ENCODE peak calls at places on chromosomes 13 and 19, in five cellular contexts. H is heart right ventricle, C is GM23248, O is body of pancreas, K is uterus. M is an unnamed sample.
A peak's percentile ranks its signal among the peaks of the same experiment; 100 is the strongest.

GRCh38 chr19:36420961-36421748 is 2.7 kb upstream of the ZFP82 start:
- DNase-seq in H (peak; percentile 54), C (peak; percentile 70), O (peak; percentile 13), K (peak; percentile 17), M (no peak)

GRCh38 chr13:42354246-42355117 is 82.5 kb downstream of the AKAP11 start:
- DNase-seq in H (no peak), C (peak; percentile 69), O (no peak), K (no peak), M (peak; percentile 16)

GRCh38 chr13:107275945-107276614 is 708.1 kb upstream of the ARGLU1 start:
- DNase-seq in H (no peak), C (peak; percentile 48), O (no peak), K (no peak), M (no peak)

GRCh38 chr13:79775830-79776229 is 294.9 kb downstream of the NDFIP2 start:
- DNase-seq in H (no peak), C (peak; percentile 78), O (peak; percentile 47), K (no peak), M (peak; percentile 90)

GRCh38 chr19:7863157-7863970 is 10.8 kb downstream of the PRR36 start:
- DNase-seq in H (no peak), C (no peak), O (no peak), K (no peak), M (no peak)

GRCh38 chr19:56348289-56348877 is 33.7 kb upstream of the ZSCAN5A start:
- DNase-seq in H (no peak), C (peak; percentile 39), O (no peak), K (no peak), M (no peak)

GRCh38 chr19:50280074-50280473 is 49.1 kb downstream of the KCNC3 start:
- DNase-seq in H (no peak), C (no peak), O (no peak), K (no peak), M (no peak)

GRCh38 chr19:17108453-17108784 is 32.8 kb downstream of the MYO9B start:
- DNase-seq in H (no peak), C (no peak), O (no peak), K (no peak), M (no peak)

GRCh38 chr13:21949818-21950429 is 279.1 kb downstream of the FGF9 start:
- DNase-seq in H (no peak), C (no peak), O (no peak), K (no peak), M (no peak)

GRCh38 chr19:31314849-31315620 is 34.2 kb downstream of the TSHZ3 start:
- DNase-seq in H (no peak), C (peak; percentile 48), O (no peak), K (no peak), M (no peak)

GRCh38 chr19:17902701-17903100 is 30.1 kb upstream of the CCDC124 start:
- DNase-seq in H (no peak), C (peak; percentile 43), O (no peak), K (no peak), M (no peak)

GRCh38 chr19:54180691-54181091 is 7.7 kb upstream of the TMC4 start:
- DNase-seq in H (no peak), C (no peak), O (no peak), K (no peak), M (no peak)

GRCh38 chr19:33401683-33402420 is 28.3 kb downstream of the CEBPG start:
- DNase-seq in H (no peak), C (no peak), O (peak; percentile 25), K (no peak), M (no peak)

GRCh38 chr19:18239303-18239702 is 13.1 kb upstream of the PDE4C start:
- DNase-seq in H (no peak), C (peak; percentile 56), O (no peak), K (no peak), M (no peak)

GRCh38 chr13:107716741-107717140 is 498.6 kb downstream of the LIG4 start:
- DNase-seq in H (no peak), C (no peak), O (no peak), K (no peak), M (no peak)

GRCh38 chr19:21970466-21970865 is 40.3 kb downstream of the ZNF208 start:
- DNase-seq in H (no peak), C (no peak), O (no peak), K (no peak), M (no peak)

GRCh38 chr13:22175211-22175610 is 504.3 kb downstream of the FGF9 start:
- DNase-seq in H (no peak), C (no peak), O (no peak), K (no peak), M (no peak)

GRCh38 chr19:10927691-10928562 is 512 bp downstream of the YIPF2 start:
- DNase-seq in H (no peak), C (peak; percentile 65), O (no peak), K (no peak), M (no peak)

GRCh38 chr13:45207319-45207718 is 6.5 kb upstream of the KCTD4 start:
- DNase-seq in H (no peak), C (no peak), O (no peak), K (no peak), M (no peak)

GRCh38 chr19:37654525-37654832 is 786 bp downstream of the ZFP30 start:
- DNase-seq in H (no peak), C (peak; percentile 56), O (no peak), K (no peak), M (no peak)

GRCh38 chr13:100443998-100444328 is 144.6 kb downstream of the GGACT start:
- DNase-seq in H (no peak), C (peak; percentile 16), O (no peak), K (no peak), M (no peak)

GRCh38 chr19:32869369-32870153 is at the start of gene SLC7A9:
- DNase-seq in H (no peak), C (no peak), O (no peak), K (no peak), M (no peak)

GRCh38 chr19:19280561-19280960 is 7.5 kb upstream of the TM6SF2 start:
- DNase-seq in H (no peak), C (peak; percentile 58), O (no peak), K (no peak), M (no peak)

GRCh38 chr13:55497486-55497885 is 1643.2 kb upstream of the PRR20A start:
- DNase-seq in H (no peak), C (no peak), O (no peak), K (no peak), M (no peak)

GRCh38 chr13:51721485-51721884 is 82.5 kb downstream of the DHRS12 start:
- DNase-seq in H (peak; percentile 22), C (no peak), O (peak; percentile 52), K (peak; percentile 32), M (no peak)

GRCh38 chr13:92137519-92137918 is 739.1 kb downstream of the GPC5 start:
- DNase-seq in H (no peak), C (no peak), O (no peak), K (no peak), M (no peak)

GRCh38 chr19:52946322-52947310 is 16.1 kb downstream of the ZNF816 start:
- DNase-seq in H (peak; percentile 18), C (peak; percentile 53), O (peak; percentile 83), K (peak; percentile 42), M (no peak)

GRCh38 chr19:51709575-51709974 is 14.2 kb downstream of the HAS1 start:
- DNase-seq in H (no peak), C (no peak), O (no peak), K (no peak), M (no peak)

GRCh38 chr13:99610702-99611289 is 109.5 kb downstream of the TM9SF2 start:
- DNase-seq in H (no peak), C (no peak), O (no peak), K (no peak), M (peak; percentile 69)

GRCh38 chr13:42486711-42487198 is 87.2 kb upstream of the TNFSF11 start:
- DNase-seq in H (no peak), C (peak; percentile 69), O (no peak), K (no peak), M (peak; percentile 74)

GRCh38 chr19:13961826-13962737 is 9.8 kb downstream of the DCAF15 start:
- DNase-seq in H (no peak), C (no peak), O (no peak), K (no peak), M (no peak)

GRCh38 chr13:50360637-50361036 is 345.4 kb downstream of the KCNRG start:
- DNase-seq in H (no peak), C (no peak), O (no peak), K (no peak), M (no peak)
- H3K4me1 ChIP-seq in H (peaks cover 19% of the 10 kb centered on the region), C (peaks cover 13% of the 10 kb centered on the region), O (peaks cover 36% of the 10 kb centered on the region), K (no peaks in the 10 kb centered on the region), M (peaks cover 7% of the 10 kb centered on the region)

GRCh38 chr13:96661612-96662011 is 332.7 kb downstream of the OXGR1 start:
- DNase-seq in H (no peak), C (no peak), O (no peak), K (no peak), M (no peak)
- H3K27me3 ChIP-seq in H (no peaks in the 10 kb centered on the region), C (no peaks in the 10 kb centered on the region), O (no peaks in the 10 kb centered on the region), K (no peaks in the 10 kb centered on the region), M (no peaks in the 10 kb centered on the region)

DNA sequence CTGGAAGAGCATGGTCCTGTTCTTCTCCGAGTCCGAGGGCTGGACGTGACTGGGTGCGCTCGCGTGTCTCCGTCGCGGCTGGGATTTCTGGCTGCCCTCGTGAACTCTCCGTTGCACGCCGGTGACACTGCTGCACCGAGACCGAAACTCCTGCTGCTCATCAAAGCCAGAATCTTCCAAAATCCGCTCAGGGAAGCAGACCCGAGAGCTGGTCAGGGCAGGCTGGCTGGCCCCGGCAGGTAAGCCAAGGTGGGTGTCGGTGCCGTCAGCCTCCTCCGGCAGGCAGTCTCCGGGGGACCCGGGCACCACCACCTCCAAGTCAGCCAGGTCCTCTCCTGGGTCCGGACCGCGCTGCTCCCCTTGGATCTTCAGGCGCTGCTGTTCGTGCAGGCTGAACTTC is 119.9 kb downstream of the TBC1D4 start:
- DNase-seq in H (no peak), C (no peak), O (no peak), K (no peak), M (no peak)
- H3K4me1 ChIP-seq in H (peaks cover 20% of the 10 kb centered on the region), C (peaks cover 52% of the 10 kb centered on the region), O (peaks cover 5% of the 10 kb centered on the region), K (no peaks in the 10 kb centered on the region), M (peaks cover 63% of the 10 kb centered on the region)

DNA sequence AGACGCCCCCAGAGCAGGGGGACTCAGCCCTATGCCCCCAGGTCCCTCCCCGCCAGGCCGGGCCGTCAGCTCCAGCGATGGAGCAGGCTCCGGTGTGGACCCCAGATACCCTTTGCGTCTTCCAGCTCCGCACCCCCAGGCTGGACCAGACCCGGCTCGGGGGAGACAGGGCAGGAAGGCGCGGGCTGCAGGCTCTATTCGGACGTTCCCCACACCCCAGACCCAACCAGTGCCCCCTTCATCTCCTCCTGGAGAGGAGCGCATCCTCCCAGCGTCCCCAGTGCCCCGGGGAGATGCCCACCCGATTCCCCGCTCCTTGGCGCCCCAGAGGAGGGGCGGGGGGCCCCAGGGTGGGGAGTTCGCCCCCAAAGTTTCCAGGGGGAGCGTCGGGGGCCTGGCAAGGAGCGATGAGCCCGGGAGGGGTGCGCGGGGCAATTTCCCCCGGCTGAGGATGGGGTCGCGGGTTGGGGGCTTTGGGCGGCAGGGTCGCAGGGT is 389 bp downstream of the LINGO3 start:
- DNase-seq in H (no peak), C (no peak), O (no peak), K (no peak), M (no peak)
- H3K27me3 ChIP-seq in H (peaks cover 81% of the 10 kb centered on the region), C (peaks cover 24% of the 10 kb centered on the region), O (no peaks in the 10 kb centered on the region), K (peaks cover 5% of the 10 kb centered on the region), M (peaks cover 31% of the 10 kb centered on the region)